ENCODE peak calls at places on chromosomes 6 and 20, in eight cellular contexts. G is dorsolateral prefrontal cortex; Y is upper lobe of right lung; W is right lobe of liver; D is heart left ventricle; R is CD8-positive, alpha-beta T cell; V is uterus; K is prostate gland. S is an unnamed sample.

GRCh38 chr6:155275808-155276480 is 12.1 kb downstream of the CLDN20 start:
- DNase-seq in K (no peak), R (no peak), W (no peak), V (no peak), D (no peak), Y (no peak), G (peak; percentile 7), S (no peak)

GRCh38 chr6:95948324-95948723 is 67.5 kb upstream of the FUT9 start:
- DNase-seq in K (no peak), V (no peak), R (no peak), G (no peak), D (no peak), Y (no peak), W (no peak), S (no peak)

GRCh38 chr6:109978174-109979032 is at the start of gene GPR6:
- DNase-seq in W (peak; percentile 69), K (peak; percentile 17), V (no peak), R (peak; percentile 42), Y (peak; percentile 83), D (peak; percentile 56), G (peak; percentile 62), S (peak; percentile 76)

GRCh38 chr20:32278199-32278643 is 770 bp downstream of the KIF3B start:
- DNase-seq in D (no peak), K (no peak), R (no peak), V (no peak), G (no peak), W (no peak), Y (no peak), S (no peak)

GRCh38 chr6:79604583-79605037 is 26.5 kb upstream of the SH3BGRL2 start:
- DNase-seq in Y (no peak), W (no peak), V (no peak), G (no peak), D (no peak), R (no peak), K (no peak), S (peak; percentile 35)

GRCh38 chr6:116170358-116171057 is 44.6 kb upstream of the COL10A1 start:
- DNase-seq in G (no peak), K (no peak), V (no peak), R (no peak), Y (no peak), W (no peak), D (no peak), S (no peak)

GRCh38 chr6:53282741-53283140 is 66.0 kb downstream of the ELOVL5 start:
- DNase-seq in Y (no peak), R (no peak), G (no peak), D (no peak), V (no peak), W (no peak), K (no peak), S (no peak)

GRCh38 chr6:25017486-25017885 is 81.7 kb upstream of the RIPOR2 start:
- DNase-seq in V (no peak), W (no peak), K (no peak), Y (no peak), G (no peak), R (no peak), D (no peak), S (no peak)

GRCh38 chr20:1188347-1188746 is 3.6 kb upstream of the TMEM74B start:
- DNase-seq in W (no peak), K (no peak), R (no peak), G (no peak), Y (no peak), V (no peak), D (no peak), S (no peak)

GRCh38 chr20:32231847-32232246 is 24.2 kb downstream of the POFUT1 start:
- DNase-seq in W (no peak), R (peak; percentile 24), G (no peak), D (no peak), Y (no peak), K (no peak), V (no peak), S (no peak)

GRCh38 chr20:31663838-31664695 is 26.4 kb downstream of the COX4I2 start:
- DNase-seq in Y (peak; percentile 78), R (no peak), W (peak; percentile 48), D (no peak), V (no peak), K (peak; percentile 88), G (peak; percentile 44), S (peak; percentile 86)

GRCh38 chr6:35757461-35758123 is 18.8 kb upstream of the CLPSL2 start:
- DNase-seq in R (no peak), K (no peak), V (no peak), G (no peak), D (no peak), W (no peak), Y (no peak), S (no peak)

GRCh38 chr6:148857817-148858390 is 111.1 kb downstream of the UST start:
- DNase-seq in V (no peak), G (no peak), R (no peak), Y (no peak), K (no peak), W (no peak), D (no peak), S (no peak)

GRCh38 chr6:121641158-121641557 is 205.7 kb downstream of the GJA1 start:
- DNase-seq in G (no peak), R (no peak), W (no peak), D (no peak), V (no peak), K (no peak), Y (no peak), S (no peak)

GRCh38 chr6:134622382-134623173 is 304.7 kb upstream of the SGK1 start:
- DNase-seq in Y (no peak), R (no peak), D (no peak), G (no peak), W (no peak), K (no peak), V (no peak), S (no peak)

GRCh38 chr20:58895796-58896180 is 43.3 kb downstream of the GNAS start:
- DNase-seq in W (peak; percentile 26), D (no peak), K (no peak), V (no peak), R (no peak), Y (no peak), G (no peak), S (no peak)

GRCh38 chr6:110039996-110040383 is 61.9 kb downstream of the GPR6 start:
- DNase-seq in W (no peak), D (no peak), K (no peak), V (no peak), G (no peak), R (peak; percentile 48), Y (peak; percentile 66), S (peak; percentile 47)

DNA sequence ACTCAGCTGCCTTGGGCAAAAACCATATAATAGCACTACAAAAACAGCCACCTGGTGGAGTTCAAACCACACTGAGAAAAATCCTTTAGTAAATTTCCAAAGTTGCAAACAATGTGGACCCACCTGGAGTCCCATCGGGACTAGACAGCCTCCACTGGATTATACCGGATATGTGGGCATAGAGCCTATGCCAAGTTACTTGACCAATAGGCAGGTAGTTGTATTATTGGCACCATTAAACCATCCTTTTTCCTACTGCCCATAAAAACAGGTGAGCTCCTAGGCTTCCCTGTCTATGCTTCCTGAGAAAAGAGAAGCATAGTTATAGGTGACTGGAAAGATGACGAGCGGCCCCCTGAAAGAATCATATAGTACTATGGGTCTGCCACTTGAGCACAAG is 51.7 kb upstream of the ADGRF4 start:
- DNase-seq in K (no peak), V (no peak), G (no peak), D (no peak), Y (no peak), R (no peak), W (no peak), S (peak; percentile 21)
- TF ChIP-seq CTCF in K (no peak), V (no peak), G (no peak), D (no peak), Y (no peak), R (no peak), W (no peak), S (no peak)

GRCh38 chr6:131084982-131085381 is 21.9 kb upstream of the EPB41L2 start:
- DNase-seq in D (no peak), V (no peak), Y (no peak), K (no peak), W (no peak), G (no peak), R (no peak), S (no peak)
- TF ChIP-seq CTCF in D (no peak), V (no peak), Y (peak; percentile 5), K (no peak), W (no peak), G (no peak), R (no peak), S (no peak)

DNA sequence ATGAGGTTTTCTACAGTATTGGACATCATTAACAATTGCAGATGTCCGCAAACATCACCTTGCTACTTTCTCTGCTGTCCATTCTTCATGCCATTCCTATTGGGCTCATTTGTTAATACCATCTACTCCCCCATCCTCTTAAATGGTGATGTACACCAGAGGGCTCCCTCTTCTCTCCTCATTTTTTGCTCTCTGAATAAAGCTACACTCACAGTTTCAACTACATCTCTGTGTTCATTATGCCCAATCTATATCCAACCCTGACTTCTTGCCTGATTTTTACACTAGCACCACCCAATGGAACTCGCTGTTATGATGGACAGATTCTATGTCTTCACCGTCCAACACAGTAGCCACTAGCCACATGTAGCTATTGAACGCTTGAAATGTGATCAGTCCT is 288.1 kb upstream of the ID4 start:
- DNase-seq in D (no peak), K (no peak), Y (no peak), R (no peak), V (no peak), G (no peak), W (no peak), S (no peak)
- TF ChIP-seq CTCF in D (no peak), K (no peak), Y (no peak), R (no peak), V (no peak), G (no peak), W (no peak), S (no peak)

GRCh38 chr20:43799150-43799711 is 72.4 kb upstream of the GTSF1L start:
- DNase-seq in Y (no peak), G (peak; percentile 23), V (no peak), D (no peak), R (no peak), W (no peak), K (no peak), S (no peak)

GRCh38 chr20:43800186-43800585 is 73.4 kb upstream of the GTSF1L start:
- DNase-seq in K (no peak), V (no peak), G (no peak), R (no peak), W (no peak), D (no peak), Y (no peak), S (no peak)

GRCh38 chr20:43799741-43800140 is 72.9 kb upstream of the GTSF1L start:
- DNase-seq in K (no peak), D (no peak), Y (no peak), V (no peak), W (no peak), G (no peak), R (no peak), S (no peak)

GRCh38 chr20:43804781-43805180 is 78.0 kb upstream of the GTSF1L start:
- DNase-seq in G (no peak), Y (no peak), R (no peak), K (no peak), V (no peak), D (no peak), W (no peak), S (no peak)

DNA sequence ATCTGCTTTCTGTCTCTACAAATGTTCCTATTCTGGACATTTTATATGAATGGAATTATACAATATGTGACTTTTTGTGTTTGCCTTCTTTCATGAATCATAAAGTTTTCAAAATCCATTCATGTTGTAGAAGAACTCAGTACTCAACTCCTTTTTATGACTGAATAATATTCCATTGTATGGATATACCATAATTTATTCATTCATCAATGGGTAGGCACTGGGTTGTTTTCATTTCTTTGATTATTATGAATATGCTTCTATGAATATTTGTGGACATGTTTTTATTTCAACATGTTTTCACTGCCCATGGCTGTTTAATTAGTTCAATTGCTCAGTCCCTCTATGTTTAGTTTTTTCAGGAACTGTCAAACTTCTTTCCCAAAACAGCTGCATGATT is 76.5 kb upstream of the GTSF1L start:
- DNase-seq in Y (no peak), G (no peak), W (no peak), K (no peak), R (no peak), D (no peak), V (no peak), S (no peak)
- TF ChIP-seq CTCF in Y (no peak), G (no peak), W (no peak), K (no peak), R (no peak), D (no peak), V (no peak), S (no peak)